ENCODE peak calls at places on chromosomes 5 and 9, in five cellular contexts. H, K, E, N and X are unnamed samples.

GRCh38 chr5:180974612-180975315 is 13.9 kb upstream of the BTNL3 start:
- DNase-seq in H (no peak), K (no peak), E (no peak), N (no peak), X (no peak)

GRCh38 chr5:121426153-121426552 is 425.5 kb upstream of the FTMT start:
- DNase-seq in H (no peak), K (no peak), E (no peak), N (no peak), X (no peak)

GRCh38 chr9:124000784-124001444 is 10.7 kb upstream of the LHX2 start:
- DNase-seq in H (no peak), K (no peak), E (no peak), N (no peak), X (no peak)

GRCh38 chr9:108743901-108744371 is 111.8 kb downstream of the ACTL7B start:
- DNase-seq in H (no peak), K (no peak), E (no peak), N (no peak), X (no peak)

GRCh38 chr5:24773241-24773640 is 128.5 kb upstream of the CDH10 start:
- DNase-seq in H (no peak), K (no peak), E (no peak), N (no peak), X (no peak)

GRCh38 chr9:112624711-112625707 is 92.9 kb downstream of the INIP start:
- DNase-seq in H (no peak), K (no peak), E (no peak), N (no peak), X (no peak)

GRCh38 chr9:36551129-36551528 is 21.6 kb upstream of the MELK start:
- DNase-seq in H (no peak), K (no peak), E (no peak), N (no peak), X (no peak)

GRCh38 chr5:169408735-169409134 is 107.8 kb upstream of the SLIT3 start:
- DNase-seq in H (no peak), K (no peak), E (no peak), N (no peak), X (no peak)

GRCh38 chr5:133273661-133274596 is 222.1 kb downstream of the HSPA4 start:
- DNase-seq in H (no peak), K (no peak), E (no peak), N (no peak), X (no peak)

GRCh38 chr9:137320555-137321384 is 18.7 kb upstream of the NRARP start:
- DNase-seq in H (no peak), K (peak), E (no peak), N (no peak), X (no peak)

GRCh38 chr5:11905209-11905608 is 963 bp upstream of the CTNND2 start:
- DNase-seq in H (no peak), K (no peak), E (no peak), N (no peak), X (no peak)

GRCh38 chr5:167051369-167051768 is 1240.1 kb upstream of the WWC1 start:
- DNase-seq in H (no peak), K (no peak), E (no peak), N (no peak), X (no peak)

GRCh38 chr9:110764006-110764405 is 95.4 kb downstream of the MUSK start:
- DNase-seq in H (no peak), K (no peak), E (no peak), N (no peak), X (no peak)

GRCh38 chr5:72378636-72379289 is 58.6 kb downstream of the PTCD2 start:
- DNase-seq in H (no peak), K (peak), E (no peak), N (no peak), X (peak)

GRCh38 chr5:135501965-135502364 is 33.8 kb downstream of the NEUROG1 start:
- DNase-seq in H (no peak), K (no peak), E (no peak), N (no peak), X (no peak)